ENCODE peak calls at places on chromosome 3, in four cellular contexts. M is K562, R is WTC11, I is HepG2. Z is an unnamed sample.

GRCh38 chr3:167102071-167102470 is 278.0 kb downstream of the ZBBX start:
- DNase-seq in M (peak; percentile 2), R (peak; percentile 43), I (peak; percentile 3), Z (no peak)

GRCh38 chr3:196419386-196419785 is 12.8 kb downstream of the UBXN7 start:
- DNase-seq in M (no peak), R (no peak), I (no peak), Z (no peak)

GRCh38 chr3:166788936-166789335 is 591.2 kb downstream of the ZBBX start:
- DNase-seq in M (no peak), R (no peak), I (no peak), Z (no peak)

GRCh38 chr3:53100818-53101466 is 29.3 kb downstream of the RFT1 start:
- DNase-seq in M (peak; percentile 49), R (no peak), I (no peak), Z (no peak)

GRCh38 chr3:31636063-31636462 is 103.3 kb downstream of the STT3B start:
- DNase-seq in M (no peak), R (no peak), I (no peak), Z (no peak)

GRCh38 chr3:21142949-21143348 is 608.1 kb downstream of the ZNF385D start:
- DNase-seq in M (no peak), R (no peak), I (no peak), Z (no peak)

GRCh38 chr3:105767776-105768175 is 101.0 kb downstream of the CBLB start:
- DNase-seq in M (no peak), R (no peak), I (no peak), Z (no peak)

GRCh38 chr3:126261037-126261436 is 80.7 kb upstream of the ALDH1L1 start:
- DNase-seq in M (peak; percentile 15), R (no peak), I (peak; percentile 62), Z (no peak)

GRCh38 chr3:82353281-82354171 is 592.1 kb upstream of the GBE1 start:
- DNase-seq in M (no peak), R (no peak), I (no peak), Z (no peak)

GRCh38 chr3:40873934-40874699 is 325.2 kb upstream of the CTNNB1 start:
- DNase-seq in M (no peak), R (no peak), I (no peak), Z (no peak)

GRCh38 chr3:194373028-194373427 is 3.5 kb upstream of the LRRC15 start:
- DNase-seq in M (no peak), R (no peak), I (no peak), Z (no peak)

GRCh38 chr3:12468276-12468675 is 16.0 kb upstream of the TSEN2 start:
- DNase-seq in M (no peak), R (no peak), I (no peak), Z (no peak)

GRCh38 chr3:42610978-42611377 is 10.5 kb downstream of the NKTR start:
- DNase-seq in M (no peak), R (no peak), I (no peak), Z (no peak)

GRCh38 chr3:176469694-176470205 is 727.5 kb downstream of the TBL1XR1 start:
- DNase-seq in M (no peak), R (no peak), I (peak; percentile 0), Z (no peak)

GRCh38 chr3:119588112-119588511 is 8.8 kb downstream of the ADPRH start:
- DNase-seq in M (no peak), R (no peak), I (no peak), Z (no peak)

GRCh38 chr3:113532698-113533533 is 561 bp downstream of the SIDT1 start:
- DNase-seq in M (no peak), R (peak; percentile 45), I (no peak), Z (no peak)

GRCh38 chr3:3038201-3038991 is 71.8 kb downstream of the IL5RA start:
- DNase-seq in M (no peak), R (no peak), I (no peak), Z (peak; percentile 26)

GRCh38 chr3:22175899-22176298 is 424.9 kb upstream of the ZNF385D start:
- DNase-seq in M (no peak), R (no peak), I (no peak), Z (no peak)

GRCh38 chr3:14633819-14634424 is 17.6 kb upstream of the CCDC174 start:
- DNase-seq in M (peak; percentile 83), R (peak; percentile 64), I (peak; percentile 53), Z (peak; percentile 17)
- TF ChIP-seq TCF7 in M (no peak), R (no peak), I (no peak), Z (no peak)

DNA sequence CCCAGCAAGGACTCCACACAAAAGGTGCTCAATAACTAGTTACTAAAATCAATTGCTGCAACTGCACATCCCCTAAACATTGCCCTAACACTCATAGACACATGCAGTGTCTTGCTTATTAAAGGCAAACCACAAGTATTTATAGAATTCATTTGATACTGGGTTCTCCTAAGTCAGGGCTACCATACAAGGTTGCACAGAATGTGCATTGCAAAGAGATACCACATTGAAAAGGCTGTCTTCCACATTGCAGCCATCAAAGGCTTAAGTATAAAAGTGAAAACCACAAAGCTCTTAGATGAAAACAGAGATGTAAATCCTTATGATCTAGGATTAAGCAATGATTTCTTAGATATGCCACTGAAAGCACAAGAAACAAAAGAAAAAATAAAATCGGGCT is 33.6 kb upstream of the TOPAZ1 start:
- DNase-seq in M (no peak), R (no peak), I (no peak), Z (no peak)
- TF ChIP-seq TCF7 in M (no peak), R (no peak), I (no peak), Z (no peak)

GRCh38 chr3:188947401-188947982 is 224.3 kb upstream of the TPRG1 start:
- DNase-seq in M (peak; percentile 11), R (peak; percentile 87), I (no peak), Z (no peak)

GRCh38 chr3:188946837-188947236 is 224.9 kb upstream of the TPRG1 start:
- DNase-seq in M (no peak), R (no peak), I (no peak), Z (no peak)

GRCh38 chr3:188948658-188949400 is 222.9 kb upstream of the TPRG1 start:
- DNase-seq in M (no peak), R (no peak), I (peak; percentile 48), Z (no peak)

GRCh38 chr3:188946351-188946750 is 225.4 kb upstream of the TPRG1 start:
- DNase-seq in M (no peak), R (no peak), I (no peak), Z (no peak)

GRCh38 chr3:188947983-188948657 is 223.7 kb upstream of the TPRG1 start:
- DNase-seq in M (no peak), R (peak; percentile 69), I (no peak), Z (no peak)
- TF ChIP-seq TCF7 in M (no peak), R (no peak), I (no peak), Z (no peak)

DNA sequence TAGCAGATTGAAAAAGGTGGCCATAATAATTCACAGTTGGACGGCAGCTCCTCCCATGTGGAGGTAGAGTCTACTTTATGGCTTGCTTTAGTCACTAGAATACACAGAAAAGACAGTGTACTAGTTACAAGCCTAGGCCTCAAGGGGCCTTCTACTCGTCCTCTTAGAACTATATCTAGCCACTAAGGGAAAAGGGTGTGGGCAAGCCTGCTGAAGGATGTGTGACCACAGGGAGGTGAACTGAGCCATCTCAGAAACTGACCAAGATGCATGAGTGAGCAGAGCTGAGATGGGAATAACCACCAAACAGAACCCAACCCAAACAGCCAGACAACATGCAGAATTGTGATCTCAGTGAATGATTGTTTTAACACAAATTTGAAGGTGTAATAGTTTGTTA is 335.6 kb upstream of the LMCD1 start:
- DNase-seq in M (no peak), R (no peak), I (no peak), Z (no peak)
- TF ChIP-seq TCF7 in M (no peak), R (no peak), I (no peak), Z (no peak)

DNA sequence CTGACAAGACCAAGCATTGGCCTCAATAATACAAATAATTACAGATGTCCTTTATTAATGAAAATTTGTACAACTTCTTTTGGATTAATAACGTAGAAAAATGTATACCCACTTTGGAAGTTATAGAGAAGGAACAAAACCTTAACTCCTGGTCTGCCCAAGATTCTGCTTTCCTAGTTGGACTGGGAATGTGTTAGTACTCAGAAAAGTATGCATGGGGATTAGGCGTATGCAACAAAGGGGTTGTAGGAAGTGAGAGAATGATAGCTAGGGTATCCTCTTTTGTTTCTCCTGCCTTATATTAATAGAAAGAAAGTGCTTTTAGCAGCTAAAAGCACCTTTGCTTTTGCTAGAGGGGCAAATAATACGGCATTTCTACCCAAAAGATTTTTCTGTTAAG is 116.2 kb upstream of the LRRFIP2 start:
- DNase-seq in M (no peak), R (no peak), I (no peak), Z (no peak)
- TF ChIP-seq TCF7 in M (no peak), R (no peak), I (no peak), Z (no peak)

GRCh38 chr3:8494332-8494731 is 7.3 kb upstream of the LMCD1 start:
- DNase-seq in M (no peak), R (no peak), I (no peak), Z (no peak)
- TF ChIP-seq TCF7 in M (no peak), R (no peak), I (no peak), Z (no peak)

DNA sequence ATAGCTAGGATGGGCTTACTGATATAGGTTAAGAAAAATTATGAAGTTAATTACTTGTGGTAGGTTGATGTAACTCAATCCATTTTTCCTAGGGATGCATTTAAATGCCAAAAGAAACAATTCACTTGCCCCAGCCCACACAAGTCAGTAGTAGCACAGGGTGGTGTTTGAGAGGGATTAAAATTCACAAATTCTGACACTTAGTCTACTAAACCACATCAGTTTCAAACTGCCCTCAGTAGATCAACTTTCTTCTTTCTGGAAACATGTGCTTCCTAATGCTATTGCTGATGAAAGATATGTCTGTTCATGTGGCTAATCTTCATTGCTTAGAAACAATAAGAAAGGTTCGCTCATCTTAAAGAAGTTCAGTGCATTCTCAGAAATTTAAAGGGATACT is 160.6 kb downstream of the EPHA3 start:
- DNase-seq in M (no peak), R (no peak), I (no peak), Z (no peak)
- TF ChIP-seq TCF7 in M (no peak), R (no peak), I (no peak), Z (no peak)

GRCh38 chr3:156751461-156752025 is 74.6 kb upstream of the LEKR1 start:
- DNase-seq in M (no peak), R (peak; percentile 78), I (no peak), Z (no peak)
- TF ChIP-seq TCF7 in M (no peak), R (no peak), I (no peak), Z (no peak)

GRCh38 chr3:172512363-172512762 is 10.9 kb downstream of the TNFSF10 start:
- DNase-seq in M (peak; percentile 63), R (no peak), I (no peak), Z (peak; percentile 55)

GRCh38 chr3:172513488-172513887 is 9.7 kb downstream of the TNFSF10 start:
- DNase-seq in M (no peak), R (no peak), I (no peak), Z (no peak)

GRCh38 chr3:172514678-172515077 is 8.6 kb downstream of the TNFSF10 start:
- DNase-seq in M (no peak), R (no peak), I (no peak), Z (no peak)

GRCh38 chr3:172515130-172515918 is 7.9 kb downstream of the TNFSF10 start:
- DNase-seq in M (no peak), R (no peak), I (no peak), Z (no peak)

DNA sequence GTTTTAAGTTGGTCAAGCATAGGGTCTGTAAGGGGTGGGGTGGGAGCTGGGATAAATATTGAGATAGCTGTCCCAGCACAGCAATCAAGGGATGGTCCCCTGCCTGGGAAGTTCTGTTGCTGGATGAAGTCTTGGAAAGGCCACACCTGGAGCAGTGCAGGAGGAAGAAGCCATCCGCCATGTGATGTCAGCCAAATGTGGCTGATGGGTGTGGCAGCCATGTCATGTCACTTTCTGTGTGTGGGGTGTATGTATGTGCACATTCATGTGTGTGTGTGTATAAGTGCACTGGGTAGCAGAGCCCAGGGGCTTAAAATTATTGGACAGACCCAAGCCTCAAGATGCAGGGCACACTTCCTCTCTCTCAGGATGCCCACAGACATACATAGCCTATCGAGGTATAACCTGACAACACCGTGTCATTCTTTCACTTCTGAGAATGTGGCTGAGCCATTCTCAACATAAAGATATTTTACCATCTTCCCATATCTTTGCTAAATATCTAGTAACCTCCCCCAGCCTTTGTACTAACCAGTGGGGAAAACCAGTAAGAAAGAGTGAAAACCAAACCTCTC is 11.4 kb downstream of the TNFSF10 start:
- DNase-seq in M (no peak), R (no peak), I (no peak), Z (peak; percentile 42)
- TF ChIP-seq TCF7 in M (no peak), R (no peak), I (no peak), Z (no peak)

Z was measured in GM12878.